ENCODE peak calls at places on chromosome 21, in ten cellular contexts. M, E, O, B, R, N, K, Y, D and F are unnamed samples.

GRCh38 chr21:36507397-36508018 is 27.6 kb upstream of the CLDN14 start:
- DNase-seq in E (no peak), Y (no peak), O (no peak), M (no peak), N (no peak), K (no peak), R (no peak), D (peak), B (no peak), F (no peak)

GRCh38 chr21:33369586-33369985 is 33.6 kb upstream of the IFNGR2 start:
- DNase-seq in D (no peak), R (no peak), B (no peak), E (no peak), M (no peak), N (no peak), Y (no peak), K (no peak), O (no peak), F (no peak)

GRCh38 chr21:35801388-35801787 is 258.9 kb downstream of the SETD4 start:
- DNase-seq in R (no peak), D (no peak), N (no peak), Y (no peak), M (no peak), E (no peak), K (no peak), O (no peak), B (no peak), F (no peak)

GRCh38 chr21:42782723-42783247 is 96.6 kb downstream of the WDR4 start:
- DNase-seq in N (no peak), O (no peak), Y (no peak), B (no peak), E (no peak), M (no peak), D (no peak), R (no peak), K (no peak), F (no peak)

GRCh38 chr21:16082038-16082816 is 352.4 kb downstream of the USP25 start:
- DNase-seq in E (no peak), Y (peak), B (no peak), K (no peak), N (no peak), D (peak), O (no peak), M (no peak), R (no peak), F (no peak)

GRCh38 chr21:37435120-37435519 is 68.5 kb downstream of the DYRK1A start:
- DNase-seq in E (peak), R (peak), M (no peak), O (no peak), D (peak), B (no peak), Y (peak), K (peak), N (peak), F (peak)

GRCh38 chr21:42461881-42462877 is 33.8 kb downstream of the RSPH1 start:
- DNase-seq in O (no peak), E (no peak), D (no peak), K (no peak), N (no peak), R (peak), B (peak), M (peak), Y (no peak), F (no peak)

GRCh38 chr21:33924079-33924765 is 8.6 kb upstream of the ATP5PO start:
- DNase-seq in B (peak), O (peak), K (peak), E (peak), N (peak), Y (peak), M (peak), R (peak), D (peak), F (peak)

GRCh38 chr21:19228241-19228640 is 824.7 kb upstream of the TMPRSS15 start:
- DNase-seq in M (no peak), D (no peak), N (no peak), B (no peak), K (no peak), E (no peak), Y (no peak), R (no peak), O (no peak), F (no peak)

GRCh38 chr21:34553199-34553952 is 41.4 kb upstream of the KCNE1 start:
- DNase-seq in E (no peak), R (no peak), M (no peak), Y (peak), K (peak), B (no peak), D (peak), O (no peak), N (no peak), F (no peak)

DNA sequence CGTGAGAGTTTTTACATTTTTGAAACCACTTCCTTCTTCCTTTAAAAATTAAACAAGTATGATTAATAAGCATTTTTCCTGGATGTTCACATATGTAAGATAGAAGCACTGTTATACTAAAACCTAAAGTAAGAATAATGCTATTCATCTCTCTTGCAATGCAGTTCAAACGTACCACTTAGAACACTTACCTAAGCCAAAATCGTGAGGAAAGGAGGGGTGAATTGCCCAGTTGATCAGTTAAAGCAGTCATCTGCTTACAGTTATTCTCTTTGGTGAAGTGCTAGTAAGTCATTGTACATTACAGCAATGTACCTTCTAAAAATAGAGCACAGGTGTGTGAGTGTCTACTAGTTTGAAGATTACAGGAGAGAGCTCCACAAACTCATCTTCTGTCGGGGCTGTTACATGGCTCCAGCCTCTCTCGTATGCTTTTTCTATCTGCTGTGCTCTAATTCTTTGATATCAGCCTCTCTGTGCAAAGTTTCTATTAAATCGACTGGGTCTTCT is 3.4 kb downstream of the NCAM2 start:
- DNase-seq in R (no peak), O (no peak), E (no peak), M (no peak), Y (no peak), B (no peak), K (no peak), N (no peak), D (no peak), F (no peak)
- H3K4me3 ChIP-seq in R (no peak), O (no peak), E (no peak), M (no peak), Y (no peak), B (no peak), K (no peak), N (no peak), D (no peak), F (peak)

DNA sequence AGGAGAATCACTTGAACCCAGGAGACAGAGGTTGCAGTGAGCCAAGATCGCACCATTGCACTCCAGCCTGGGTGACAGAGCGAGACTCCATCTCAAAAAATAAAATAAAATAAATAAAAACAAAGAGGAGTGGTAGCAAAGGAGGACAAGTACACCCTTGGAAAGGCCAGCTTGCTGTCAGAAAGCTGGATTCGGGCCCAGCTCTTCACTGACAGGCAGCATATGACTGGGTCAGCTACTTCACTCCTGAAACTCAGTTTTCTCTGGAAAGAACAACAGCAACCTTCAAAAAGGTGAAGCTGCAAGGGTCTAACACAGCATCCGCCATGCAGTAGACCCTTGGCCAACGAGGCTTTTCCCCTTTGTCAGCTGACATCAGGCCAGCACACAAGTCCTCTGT is 156.0 kb upstream of the TIAM1 start:
- DNase-seq in D (no peak), K (no peak), B (no peak), N (no peak), Y (no peak), M (no peak), O (peak), E (no peak), R (no peak), F (no peak)
- H3K4me3 ChIP-seq in D (no peak), K (no peak), B (no peak), N (no peak), Y (no peak), M (no peak), O (no peak), E (no peak), R (no peak), F (no peak)

DNA sequence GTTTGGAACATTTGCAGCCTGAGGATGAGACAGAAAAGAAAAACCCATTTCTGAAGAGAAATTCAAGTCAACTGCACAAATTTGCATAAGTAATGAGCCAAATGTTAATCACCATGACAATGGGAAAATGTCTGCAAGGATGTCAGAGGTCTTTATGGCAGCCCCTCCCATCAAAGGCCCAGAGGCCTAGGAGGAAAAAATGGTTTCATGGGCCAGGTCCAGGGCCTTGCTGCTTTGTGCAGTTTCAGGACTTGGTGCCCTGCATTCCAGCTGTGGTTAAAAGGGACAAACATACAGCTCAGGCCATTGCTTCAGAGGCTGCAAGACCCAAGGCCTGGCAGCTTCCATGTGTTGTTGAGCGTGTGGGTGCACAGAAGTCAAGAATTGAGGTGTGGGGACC is 13.4 kb downstream of the RBM11 start:
- DNase-seq in M (no peak), E (no peak), R (no peak), K (no peak), O (no peak), B (no peak), Y (no peak), N (no peak), D (no peak), F (no peak)
- H3K4me3 ChIP-seq in M (no peak), E (no peak), R (no peak), K (no peak), O (no peak), B (no peak), Y (no peak), N (no peak), D (no peak), F (no peak)

DNA sequence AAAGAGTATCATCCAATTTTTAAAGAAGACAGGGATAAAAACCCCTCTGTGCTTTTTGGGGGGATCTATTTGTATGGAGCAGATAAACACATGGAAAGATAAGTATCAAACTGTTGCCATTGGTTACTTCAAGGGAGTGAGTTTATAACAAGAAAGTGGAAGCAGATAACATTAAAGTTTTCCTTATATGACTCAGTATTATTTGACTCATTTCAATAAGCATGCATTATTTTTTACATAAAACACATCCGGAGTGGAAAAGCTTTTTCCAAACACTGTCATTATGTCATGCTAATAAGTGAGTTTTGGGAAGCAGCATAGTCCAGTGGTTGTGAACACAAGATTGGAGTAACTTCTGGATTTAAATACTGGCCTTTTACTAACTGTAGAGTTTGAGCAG is 452.2 kb downstream of the LTN1 start:
- DNase-seq in E (no peak), O (no peak), K (peak), N (no peak), D (peak), B (no peak), Y (peak), R (no peak), M (no peak), F (no peak)
- H3K4me3 ChIP-seq in E (no peak), O (no peak), K (no peak), N (no peak), D (no peak), B (no peak), Y (no peak), R (no peak), M (no peak), F (no peak)

GRCh38 chr21:31128234-31128633 is 90.0 kb upstream of the KRTAP19-8 start:
- DNase-seq in N (no peak), E (no peak), B (no peak), R (no peak), Y (no peak), K (no peak), O (no peak), M (no peak), D (no peak), F (no peak)
- H3K4me3 ChIP-seq in N (no peak), E (no peak), B (no peak), R (no peak), Y (no peak), K (no peak), O (no peak), M (no peak), D (no peak), F (no peak)

GRCh38 chr21:21200939-21201610 is 202.9 kb downstream of the NCAM2 start:
- DNase-seq in K (no peak), O (no peak), B (no peak), Y (peak), D (no peak), R (no peak), E (no peak), M (no peak), N (no peak), F (no peak)
- H3K4me3 ChIP-seq in K (no peak), O (peak), B (no peak), Y (no peak), D (peak), R (peak), E (peak), M (no peak), N (no peak), F (peak)

DNA sequence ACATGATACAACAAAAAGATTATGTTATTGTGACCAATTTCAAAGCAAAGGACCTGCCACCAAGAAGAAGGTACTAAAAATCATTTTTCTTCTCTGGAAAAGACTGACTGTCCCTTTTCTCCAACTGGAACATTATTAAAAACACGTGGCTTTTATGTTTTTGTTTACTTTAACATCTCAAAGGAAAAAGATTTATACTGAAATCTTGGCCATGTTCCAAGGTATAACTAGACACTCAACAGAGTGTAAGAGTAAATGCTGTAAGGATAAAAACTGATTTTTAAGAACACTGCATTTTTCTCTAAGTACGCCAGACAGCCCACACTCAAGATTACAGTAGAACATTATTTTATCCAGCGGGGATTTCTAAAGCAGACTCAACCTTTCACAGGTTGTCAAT is 62.1 kb downstream of the BRWD1 start:
- DNase-seq in O (no peak), B (no peak), E (no peak), K (no peak), N (no peak), D (no peak), Y (peak), M (no peak), R (no peak), F (no peak)
- H3K4me3 ChIP-seq in O (no peak), B (no peak), E (no peak), K (no peak), N (no peak), D (no peak), Y (no peak), M (no peak), R (no peak), F (no peak)

GRCh38 chr21:15062566-15062965 is 2.2 kb downstream of the NRIP1 start:
- DNase-seq in E (no peak), K (no peak), O (no peak), N (no peak), R (no peak), M (no peak), B (no peak), Y (peak), D (peak), F (no peak)
- H3K4me3 ChIP-seq in E (peak), K (peak), O (peak), N (peak), R (peak), M (peak), B (no peak), Y (peak), D (peak), F (peak)

GRCh38 chr21:45386728-45387371 is 18.1 kb upstream of the COL18A1 start:
- DNase-seq in N (no peak), D (peak), O (peak), K (peak), B (peak), E (peak), R (no peak), Y (peak), M (no peak), F (no peak)
- H3K4me3 ChIP-seq in N (no peak), D (no peak), O (no peak), K (no peak), B (no peak), E (no peak), R (no peak), Y (no peak), M (no peak), F (no peak)